ENCODE peak calls at places on chromosomes 5 and 9, in six cellular contexts. P, O, M, U, F and H are unnamed samples.

GRCh38 chr5:117077142-117077541 is 502.5 kb upstream of the SEMA6A start:
- DNase-seq in P (no peak), O (no peak), M (no peak), U (no peak), F (no peak), H (no peak)

GRCh38 chr9:129885670-129886106 is 50.4 kb downstream of the USP20 start:
- DNase-seq in P (peak), O (peak), M (peak), U (peak), F (peak), H (peak)

GRCh38 chr9:96217358-96217755 is 84.6 kb downstream of the HSD17B3 start:
- DNase-seq in P (no peak), O (no peak), M (no peak), U (peak), F (no peak), H (peak)

GRCh38 chr9:129549684-129550083 is 71.2 kb downstream of the C9orf50 start:
- DNase-seq in P (peak), O (no peak), M (peak), U (no peak), F (no peak), H (peak)

GRCh38 chr5:106877881-106878280 is 792.9 kb downstream of the EFNA5 start:
- DNase-seq in P (no peak), O (no peak), M (no peak), U (no peak), F (no peak), H (no peak)

GRCh38 chr5:83368317-83368716 is 103.2 kb upstream of the VCAN start:
- DNase-seq in P (no peak), O (peak), M (no peak), U (no peak), F (peak), H (peak)

GRCh38 chr5:1363160-1363559 is 18.3 kb upstream of the CLPTM1L start:
- DNase-seq in P (peak), O (no peak), M (no peak), U (no peak), F (no peak), H (no peak)

GRCh38 chr9:7802666-7803065 is 3.1 kb upstream of the DMAC1 start:
- DNase-seq in P (no peak), O (no peak), M (no peak), U (no peak), F (no peak), H (peak)

GRCh38 chr5:136518814-136519213 is 153.5 kb upstream of the TRPC7 start:
- DNase-seq in P (no peak), O (no peak), M (no peak), U (no peak), F (no peak), H (no peak)

GRCh38 chr5:172508471-172509404 is 54.4 kb upstream of the SH3PXD2B start:
- DNase-seq in P (no peak), O (no peak), M (no peak), U (no peak), F (no peak), H (no peak)

GRCh38 chr9:105879181-105879580 is 184.8 kb downstream of the TMEM38B start:
- DNase-seq in P (no peak), O (no peak), M (no peak), U (no peak), F (no peak), H (no peak)

GRCh38 chr5:19314840-19315239 is 673.2 kb downstream of the CDH18 start:
- DNase-seq in P (peak), O (no peak), M (no peak), U (no peak), F (no peak), H (peak)

GRCh38 chr9:104872959-104873850 is 54.8 kb downstream of the ABCA1 start:
- DNase-seq in P (peak), O (peak), M (no peak), U (no peak), F (no peak), H (peak)

GRCh38 chr9:130805510-130806387 is 29.3 kb upstream of the ABL1 start:
- DNase-seq in P (no peak), O (no peak), M (no peak), U (no peak), F (no peak), H (peak)

GRCh38 chr5:138697720-138698360 is 55.4 kb upstream of the CTNNA1 start:
- DNase-seq in P (no peak), O (no peak), M (no peak), U (peak), F (no peak), H (no peak)

GRCh38 chr5:75303419-75303818 is 33.6 kb upstream of the HMGCR start:
- DNase-seq in P (no peak), O (no peak), M (no peak), U (peak), F (no peak), H (no peak)

GRCh38 chr5:93579561-93580386 is 1.2 kb downstream of the NR2F1-AS1 start:
- DNase-seq in P (no peak), O (no peak), M (peak), U (peak), F (no peak), H (peak)

GRCh38 chr5:4576161-4576748 is 563.9 kb upstream of the ADAMTS16 start:
- DNase-seq in P (no peak), O (no peak), M (no peak), U (no peak), F (no peak), H (peak)

GRCh38 chr5:112921031-112921832 is 795 bp downstream of the REEP5 start:
- DNase-seq in P (peak), O (no peak), M (peak), U (peak), F (peak), H (peak)